ENCODE peak calls at places on chromosomes 3 and 15, in six cellular contexts. P is testis; H is CD4-positive, alpha-beta T cell; F is MM.1S; Q is PC-9; X is lower lobe of right lung. C is an unnamed sample. For H3K27me3, the result is how much of the 10 kb centered on the place peaks cover.

GRCh38 chr3:182760576-182761164 is 32.6 kb upstream of the ATP11B start:
- DNase-seq in P (peak), H (no peak), F (no peak), Q (no peak), X (no peak), C (no peak)

GRCh38 chr3:135792174-135792573 is 173.4 kb upstream of the PPP2R3A start:
- DNase-seq in P (no peak), H (no peak), F (no peak), Q (peak), X (no peak), C (no peak)

GRCh38 chr3:156334841-156335545 is 214.6 kb downstream of the KCNAB1 start:
- DNase-seq in P (no peak), H (no peak), F (no peak), Q (no peak), X (no peak), C (no peak)

GRCh38 chr3:119243712-119244111 is 3.0 kb upstream of the B4GALT4 start:
- DNase-seq in P (no peak), H (no peak), F (no peak), Q (no peak), X (no peak), C (peak)

GRCh38 chr15:41438206-41438605 is 21.3 kb downstream of the RTF1 start:
- DNase-seq in P (no peak), H (no peak), F (no peak), Q (no peak), X (no peak), C (no peak)

GRCh38 chr3:105362021-105362665 is 4.6 kb upstream of the ALCAM start:
- DNase-seq in P (no peak), H (no peak), F (no peak), Q (no peak), X (no peak), C (no peak)

GRCh38 chr15:71752604-71753289 is 57.6 kb upstream of the NR2E3 start:
- DNase-seq in P (peak), H (no peak), F (peak), Q (peak), X (no peak), C (peak)

GRCh38 chr15:79283252-79284048 is 928 bp downstream of the ANKRD34C start:
- DNase-seq in P (peak), H (peak), F (peak), Q (peak), X (no peak), C (peak)

GRCh38 chr15:91032919-91033803 is 10.8 kb upstream of the VPS33B start:
- DNase-seq in P (peak), H (peak), F (peak), Q (peak), X (peak), C (peak)

GRCh38 chr15:82113116-82113715 is 67.4 kb upstream of the MEX3B start:
- DNase-seq in P (no peak), H (no peak), F (no peak), Q (no peak), X (no peak), C (peak)

GRCh38 chr15:26773485-26773877 is 615 bp upstream of the GABRB3 start:
- DNase-seq in P (no peak), H (no peak), F (no peak), Q (no peak), X (no peak), C (peak)

GRCh38 chr15:41827290-41827879 is 507 bp upstream of the JMJD7 start:
- DNase-seq in P (no peak), H (peak), F (no peak), Q (peak), X (no peak), C (no peak)

GRCh38 chr15:76866716-76867321 is 38.3 kb downstream of the SCAPER start:
- DNase-seq in P (no peak), H (no peak), F (peak), Q (peak), X (no peak), C (peak)

GRCh38 chr3:124860599-124860998 is 26.6 kb downstream of the ITGB5 start:
- DNase-seq in P (peak), H (no peak), F (no peak), Q (peak), X (no peak), C (peak)

GRCh38 chr3:76293856-76294255 is 508.5 kb upstream of the ZNF717 start:
- DNase-seq in P (no peak), H (no peak), F (no peak), Q (no peak), X (peak), C (no peak)

GRCh38 chr3:126755866-126756265 is 51.8 kb downstream of the CHCHD6 start:
- DNase-seq in P (no peak), H (no peak), F (no peak), Q (no peak), X (no peak), C (no peak)

GRCh38 chr3:192727032-192727847 is at the start of gene FGF12:
- DNase-seq in P (peak), H (no peak), F (peak), Q (peak), X (peak), C (peak)

DNA sequence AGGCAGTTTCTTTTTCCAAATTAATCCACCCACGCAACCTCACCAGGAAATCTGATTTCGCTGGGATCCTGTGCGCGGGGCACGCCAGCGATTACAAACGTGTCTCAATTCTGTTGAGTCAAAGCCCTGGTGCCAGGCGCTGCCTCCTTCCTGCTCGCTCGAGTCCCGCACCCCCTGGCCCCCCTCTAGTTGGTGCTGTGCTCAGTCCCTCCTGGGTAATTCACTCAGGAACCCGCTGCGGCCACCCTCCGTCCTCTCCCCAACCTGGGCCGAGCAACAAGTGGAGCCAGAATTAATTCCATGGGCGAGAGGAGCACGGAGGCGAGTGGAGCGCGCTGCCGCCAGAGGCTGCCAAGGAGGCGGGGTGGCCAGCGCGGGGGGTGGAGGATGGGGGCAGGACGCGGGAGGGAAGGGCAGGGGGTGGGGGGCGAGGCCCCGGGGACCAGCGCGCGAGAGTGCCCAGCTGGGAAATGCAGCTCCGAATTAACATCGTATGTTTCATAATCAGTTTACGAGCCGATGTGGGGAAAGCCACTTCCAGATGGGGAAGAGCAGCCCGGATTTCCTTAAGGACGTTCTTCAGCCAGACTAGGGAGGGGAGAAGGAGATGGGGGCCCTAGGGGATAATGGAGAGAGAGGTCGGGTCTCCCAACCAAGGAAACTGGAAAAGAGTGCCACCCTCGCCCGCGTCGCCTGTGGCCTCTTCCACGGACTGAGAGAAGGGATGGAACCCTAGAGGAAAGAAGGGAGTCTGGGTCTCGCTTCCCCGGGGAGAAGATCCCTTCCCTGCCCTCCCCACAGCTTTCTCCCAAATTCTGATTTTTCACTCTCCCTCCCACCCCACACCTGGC is 5.8 kb downstream of the WNT5A start:
- DNase-seq in P (peak), H (no peak), F (no peak), Q (no peak), X (peak), C (no peak)
- H3K27me3 ChIP-seq in P (under half), H (half or more), F (under half), Q (under half), X (half or more), C (under half)

DNA sequence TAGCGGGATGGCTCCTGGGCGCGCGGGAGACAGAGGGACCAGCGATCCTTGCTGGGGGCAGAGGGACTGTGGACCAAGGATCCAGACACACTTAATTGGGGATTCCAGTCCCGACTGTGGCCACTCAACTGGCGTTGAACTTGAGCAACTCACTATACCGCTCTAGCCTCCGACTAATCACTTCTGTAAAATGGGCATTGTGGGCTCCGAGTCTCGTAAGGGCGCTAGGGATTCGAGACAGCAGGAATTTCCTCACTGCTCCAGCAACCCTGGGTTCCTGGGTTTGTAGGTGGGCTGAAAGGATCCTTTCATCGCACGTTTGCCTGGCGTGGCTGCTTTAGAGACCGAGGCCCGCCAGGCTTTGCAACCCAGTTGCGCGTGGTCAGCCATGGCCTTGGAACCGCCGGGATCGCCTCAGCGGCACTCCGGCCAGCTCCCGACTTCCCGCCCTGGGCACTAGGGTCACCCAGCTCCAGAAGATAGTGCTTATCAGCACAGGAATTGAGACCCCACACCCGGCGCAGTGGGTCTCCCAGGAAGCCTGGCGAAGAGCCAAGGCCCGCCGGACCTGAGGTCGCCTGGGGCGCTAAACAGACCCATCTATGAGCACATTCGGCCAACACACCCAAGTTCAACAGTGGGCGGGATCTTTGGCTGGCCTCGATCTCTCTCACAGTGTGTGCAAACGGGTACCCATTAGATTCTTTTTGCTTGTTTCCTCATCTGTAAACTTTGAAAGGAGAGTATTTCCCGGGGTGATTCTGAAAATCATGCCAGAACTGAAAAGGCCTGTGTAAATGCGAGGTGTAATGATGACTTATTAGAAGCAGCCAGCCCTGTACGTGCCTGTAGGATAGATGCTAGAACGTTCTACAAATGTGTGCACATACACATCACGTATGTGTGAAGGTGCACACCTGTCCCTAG is 9.9 kb downstream of the FOXL2 start:
- DNase-seq in P (no peak), H (no peak), F (no peak), Q (no peak), X (no peak), C (no peak)
- H3K27me3 ChIP-seq in P (under half), H (half or more), F (under half), Q (under half), X (half or more), C (under half)

GRCh38 chr15:96336045-96336642 is 5.6 kb downstream of the NR2F2 start:
- DNase-seq in P (no peak), H (no peak), F (no peak), Q (no peak), X (no peak), C (peak)
- H3K27me3 ChIP-seq in P (under half), H (half or more), F (under half), Q (under half), X (under half), C (under half)

DNA sequence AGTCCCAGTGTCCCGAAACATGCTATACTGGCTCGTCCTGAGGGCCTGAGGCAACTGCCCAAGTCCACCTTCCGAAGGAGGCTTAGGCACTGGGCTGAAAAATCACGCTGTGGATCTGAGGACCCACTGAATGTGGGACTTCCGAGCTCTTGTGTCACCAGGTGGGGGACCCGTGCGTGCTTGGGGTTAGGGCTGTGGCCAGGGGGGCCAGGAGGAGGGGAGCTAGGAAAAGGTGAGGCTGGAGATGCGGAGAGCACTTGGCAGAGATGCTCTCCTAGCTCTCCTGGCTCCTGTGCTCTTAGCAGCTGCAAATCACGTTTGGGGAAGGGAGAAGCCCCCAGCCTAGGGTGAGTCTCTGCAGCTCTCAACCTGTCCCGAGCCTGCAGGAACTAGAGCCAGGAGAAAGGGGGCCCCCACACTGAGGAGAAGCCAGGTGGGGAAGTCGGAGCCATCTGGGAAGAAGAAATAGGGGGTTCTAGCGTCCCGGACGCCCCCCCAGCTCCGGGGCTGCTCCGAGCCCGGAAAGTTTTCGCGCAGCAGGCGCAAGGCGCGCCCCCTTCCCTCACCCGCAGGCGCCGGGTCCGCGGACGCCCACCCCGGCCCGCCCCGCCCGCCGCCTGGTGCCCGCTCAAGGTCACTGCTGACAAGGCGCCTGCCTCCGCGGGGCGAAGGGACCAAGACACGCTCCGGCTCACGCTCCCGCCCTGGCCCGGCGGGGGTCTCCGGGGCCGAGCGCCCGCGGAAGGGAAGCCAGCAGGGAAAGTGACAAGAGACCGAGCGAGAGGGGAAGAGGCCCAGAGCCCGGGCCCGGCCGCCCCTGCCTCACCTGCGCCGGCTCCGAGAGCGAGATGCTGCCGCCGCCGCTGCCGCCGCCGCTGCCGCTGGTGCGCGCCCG is 108.7 kb upstream of the SLC6A11 start:
- DNase-seq in P (no peak), H (no peak), F (no peak), Q (no peak), X (no peak), C (no peak)
- H3K27me3 ChIP-seq in P (under half), H (half or more), F (half or more), Q (half or more), X (half or more), C (under half)

GRCh38 chr3:128995737-128996136 is 1.9 kb upstream of the CFAP92 start:
- DNase-seq in P (no peak), H (no peak), F (no peak), Q (no peak), X (no peak), C (no peak)

GRCh38 chr3:128993461-128994172 is at the start of gene CFAP92:
- DNase-seq in P (peak), H (peak), F (peak), Q (peak), X (peak), C (peak)

GRCh38 chr3:128994173-128994512 is 267 bp upstream of the CFAP92 start:
- DNase-seq in P (no peak), H (no peak), F (no peak), Q (no peak), X (no peak), C (no peak)

GRCh38 chr3:128996200-128996599 is 2.3 kb upstream of the CFAP92 start:
- DNase-seq in P (no peak), H (no peak), F (no peak), Q (no peak), X (no peak), C (no peak)

DNA sequence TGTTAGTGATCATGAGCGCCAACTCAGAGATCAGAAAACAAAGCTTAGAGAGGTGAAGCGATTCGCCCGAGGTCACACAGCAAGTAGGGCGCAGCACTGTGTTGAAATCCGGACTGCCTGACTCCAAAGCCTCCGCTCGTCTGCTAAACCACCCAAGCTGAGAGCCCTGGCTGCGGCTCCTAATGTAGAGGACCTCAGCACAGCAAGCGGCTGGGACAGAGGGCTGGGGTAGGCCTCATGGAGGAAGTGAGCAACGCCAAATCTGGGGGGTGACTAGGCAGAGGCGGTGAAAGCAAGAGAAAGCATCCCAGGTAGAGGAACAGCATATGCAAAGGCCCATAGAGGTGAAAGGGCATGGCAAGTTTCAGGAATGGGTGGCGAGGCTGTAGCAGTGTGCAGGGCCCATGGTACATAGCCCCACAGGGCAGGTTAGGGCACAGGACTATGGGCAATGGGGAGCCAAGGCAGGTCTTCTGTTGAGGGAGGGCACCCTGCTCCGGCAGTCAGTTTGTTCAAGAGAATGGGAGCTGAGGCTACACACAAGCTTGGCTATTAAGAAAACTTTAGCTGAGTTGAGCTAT is 795 bp upstream of the CFAP92 start:
- DNase-seq in P (no peak), H (no peak), F (no peak), Q (no peak), X (no peak), C (no peak)
- H3K27me3 ChIP-seq in P (under half), H (under half), F (under half), Q (under half), X (under half), C (under half)

DNA sequence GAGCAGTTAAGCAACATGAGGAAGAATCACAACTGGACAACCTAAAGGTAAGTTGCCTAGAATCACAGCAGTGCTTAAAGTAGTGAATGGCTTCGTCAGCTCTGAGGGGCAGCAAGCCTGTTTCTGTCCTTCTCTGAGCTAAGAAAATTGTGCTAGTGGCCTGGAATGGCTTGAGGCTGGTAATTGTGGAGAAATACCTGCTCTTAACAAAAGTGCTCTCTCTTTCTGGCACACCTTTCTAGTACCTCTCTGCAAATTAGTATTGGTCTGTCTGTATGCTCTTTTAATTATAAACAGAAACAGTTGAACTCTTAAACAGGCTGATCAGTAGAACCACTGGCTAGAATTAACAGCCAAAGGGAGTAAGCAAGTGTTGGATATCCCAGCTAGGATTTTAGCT is 11.6 kb downstream of the SNX1 start:
- DNase-seq in P (no peak), H (no peak), F (no peak), Q (no peak), X (no peak), C (no peak)
- H3K27me3 ChIP-seq in P (under half), H (under half), F (under half), Q (under half), X (under half), C (under half)

DNA sequence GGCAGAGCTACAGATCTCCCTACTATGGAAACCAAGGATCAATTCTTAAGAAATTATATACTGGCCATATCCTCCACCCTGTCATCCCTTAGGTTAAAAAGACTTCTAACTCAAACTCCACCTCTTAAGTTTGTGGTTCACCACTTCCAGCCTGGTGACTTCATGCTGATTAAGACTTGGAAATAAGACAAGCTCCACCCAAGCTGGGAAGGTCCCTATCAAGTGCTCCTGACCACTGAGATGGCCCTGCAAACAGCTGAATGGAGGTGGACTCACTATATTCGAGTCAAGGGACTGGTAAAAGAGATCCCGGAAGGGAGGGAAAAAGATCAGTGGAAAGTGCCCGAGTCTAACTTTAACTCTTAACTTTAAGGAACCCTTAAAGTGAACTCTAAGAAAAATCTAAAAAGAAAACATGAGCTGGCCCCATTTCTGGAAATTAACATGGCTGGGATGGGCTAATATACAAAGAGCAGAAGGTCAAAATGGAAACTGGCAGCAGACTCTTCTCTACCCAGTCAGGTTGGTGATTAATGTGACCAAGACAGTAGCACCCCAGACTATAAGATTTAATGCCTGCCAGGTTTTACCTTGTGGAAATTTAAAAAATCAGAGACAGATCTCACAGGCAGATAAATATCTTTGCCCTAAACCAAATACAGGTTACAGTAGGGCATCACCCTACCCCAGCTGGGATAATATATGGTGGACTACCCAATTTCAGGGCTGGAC is 43.9 kb downstream of the PPCDC start:
- DNase-seq in P (no peak), H (no peak), F (peak), Q (peak), X (no peak), C (peak)
- H3K27me3 ChIP-seq in P (under half), H (under half), F (under half), Q (under half), X (under half), C (under half)